ENCODE peak calls at places on chromosomes 1 and 21, in four cellular contexts. One of them, this sample, is unnamed. For H3K36me3, the result is how much of the 10 kb centered on the place peaks cover.

GRCh38 chr1:50213505-50213904 is 104.8 kb downstream of the ELAVL4 start:
- DNase-seq in brain microvascular endothelial cell: no peak
- DNase-seq in tibial nerve: no peak
- DNase-seq in fibroblast of lung: no peak
- DNase-seq in this sample: no peak

GRCh38 chr1:91864017-91864700 is 21.8 kb downstream of the TGFBR3 start:
- DNase-seq in brain microvascular endothelial cell: peak
- DNase-seq in tibial nerve: no peak
- DNase-seq in fibroblast of lung: peak
- DNase-seq in this sample: no peak

GRCh38 chr1:103275725-103276124 is 167.4 kb upstream of the COL11A1 start:
- DNase-seq in fibroblast of lung: peak
- DNase-seq in tibial nerve: no peak
- DNase-seq in brain microvascular endothelial cell: no peak
- DNase-seq in this sample: no peak

GRCh38 chr1:55067022-55067781 is 27.9 kb downstream of the PCSK9 start:
- DNase-seq in brain microvascular endothelial cell: no peak
- DNase-seq in tibial nerve: no peak
- DNase-seq in fibroblast of lung: no peak
- DNase-seq in this sample: no peak

GRCh38 chr1:244794071-244794470 is 41.4 kb upstream of the COX20 start:
- DNase-seq in fibroblast of lung: no peak
- DNase-seq in tibial nerve: no peak
- DNase-seq in brain microvascular endothelial cell: no peak
- DNase-seq in this sample: no peak

GRCh38 chr1:202835548-202836072 is 24.9 kb downstream of the PCAT6 start:
- DNase-seq in fibroblast of lung: no peak
- DNase-seq in brain microvascular endothelial cell: no peak
- DNase-seq in tibial nerve: no peak
- DNase-seq in this sample: no peak

GRCh38 chr1:113538225-113538624 is 147.9 kb downstream of the MAGI3 start:
- DNase-seq in tibial nerve: no peak
- DNase-seq in fibroblast of lung: no peak
- DNase-seq in brain microvascular endothelial cell: no peak
- DNase-seq in this sample: no peak

GRCh38 chr1:41870076-41870562 is 48.6 kb downstream of the HIVEP3 start:
- DNase-seq in tibial nerve: no peak
- DNase-seq in fibroblast of lung: peak
- DNase-seq in brain microvascular endothelial cell: peak
- DNase-seq in this sample: peak

GRCh38 chr21:18350216-18350615 is 53.4 kb downstream of the TMPRSS15 start:
- DNase-seq in brain microvascular endothelial cell: peak
- DNase-seq in fibroblast of lung: peak
- DNase-seq in tibial nerve: no peak
- DNase-seq in this sample: no peak

GRCh38 chr1:243313635-243314536 is 58.0 kb downstream of the SDCCAG8 start:
- DNase-seq in fibroblast of lung: no peak
- DNase-seq in brain microvascular endothelial cell: no peak
- DNase-seq in tibial nerve: no peak
- DNase-seq in this sample: no peak

GRCh38 chr1:177256153-177256814 is 85.5 kb downstream of the BRINP2 start:
- DNase-seq in fibroblast of lung: peak
- DNase-seq in brain microvascular endothelial cell: peak
- DNase-seq in tibial nerve: peak
- DNase-seq in this sample: peak

GRCh38 chr1:17617787-17618557 is 78.5 kb downstream of the ARHGEF10L start:
- DNase-seq in tibial nerve: peak
- DNase-seq in fibroblast of lung: peak
- DNase-seq in brain microvascular endothelial cell: peak
- DNase-seq in this sample: no peak

GRCh38 chr1:236149696-236150228 is 7.4 kb downstream of the GPR137B start:
- DNase-seq in fibroblast of lung: no peak
- DNase-seq in brain microvascular endothelial cell: no peak
- DNase-seq in tibial nerve: no peak
- DNase-seq in this sample: no peak

GRCh38 chr1:59505596-59506028 is 208.7 kb downstream of the FGGY start:
- DNase-seq in fibroblast of lung: no peak
- DNase-seq in tibial nerve: no peak
- DNase-seq in brain microvascular endothelial cell: no peak
- DNase-seq in this sample: no peak

GRCh38 chr1:42941640-42942330 is 16.9 kb downstream of the SLC2A1 start:
- DNase-seq in fibroblast of lung: peak
- DNase-seq in brain microvascular endothelial cell: peak
- DNase-seq in tibial nerve: no peak
- DNase-seq in this sample: peak

GRCh38 chr1:44653107-44653964 is 20.9 kb downstream of the TMEM53 start:
- DNase-seq in fibroblast of lung: no peak
- DNase-seq in brain microvascular endothelial cell: no peak
- DNase-seq in tibial nerve: no peak
- DNase-seq in this sample: no peak

GRCh38 chr21:33383056-33383888 is 19.9 kb upstream of the IFNGR2 start:
- DNase-seq in tibial nerve: peak
- DNase-seq in brain microvascular endothelial cell: peak
- DNase-seq in fibroblast of lung: peak
- DNase-seq in this sample: peak

GRCh38 chr1:217586586-217586985 is 44.3 kb downstream of the GPATCH2 start:
- DNase-seq in tibial nerve: no peak
- DNase-seq in fibroblast of lung: peak
- DNase-seq in brain microvascular endothelial cell: no peak
- DNase-seq in this sample: no peak

GRCh38 chr1:218882454-218882853 is 291.2 kb upstream of the LYPLAL1 start:
- DNase-seq in brain microvascular endothelial cell: no peak
- DNase-seq in fibroblast of lung: no peak
- DNase-seq in tibial nerve: no peak
- DNase-seq in this sample: no peak

GRCh38 chr1:22216210-22216883 is 73.5 kb upstream of the WNT4 start:
- DNase-seq in fibroblast of lung: no peak
- DNase-seq in brain microvascular endothelial cell: no peak
- DNase-seq in tibial nerve: no peak
- DNase-seq in this sample: no peak

DNA sequence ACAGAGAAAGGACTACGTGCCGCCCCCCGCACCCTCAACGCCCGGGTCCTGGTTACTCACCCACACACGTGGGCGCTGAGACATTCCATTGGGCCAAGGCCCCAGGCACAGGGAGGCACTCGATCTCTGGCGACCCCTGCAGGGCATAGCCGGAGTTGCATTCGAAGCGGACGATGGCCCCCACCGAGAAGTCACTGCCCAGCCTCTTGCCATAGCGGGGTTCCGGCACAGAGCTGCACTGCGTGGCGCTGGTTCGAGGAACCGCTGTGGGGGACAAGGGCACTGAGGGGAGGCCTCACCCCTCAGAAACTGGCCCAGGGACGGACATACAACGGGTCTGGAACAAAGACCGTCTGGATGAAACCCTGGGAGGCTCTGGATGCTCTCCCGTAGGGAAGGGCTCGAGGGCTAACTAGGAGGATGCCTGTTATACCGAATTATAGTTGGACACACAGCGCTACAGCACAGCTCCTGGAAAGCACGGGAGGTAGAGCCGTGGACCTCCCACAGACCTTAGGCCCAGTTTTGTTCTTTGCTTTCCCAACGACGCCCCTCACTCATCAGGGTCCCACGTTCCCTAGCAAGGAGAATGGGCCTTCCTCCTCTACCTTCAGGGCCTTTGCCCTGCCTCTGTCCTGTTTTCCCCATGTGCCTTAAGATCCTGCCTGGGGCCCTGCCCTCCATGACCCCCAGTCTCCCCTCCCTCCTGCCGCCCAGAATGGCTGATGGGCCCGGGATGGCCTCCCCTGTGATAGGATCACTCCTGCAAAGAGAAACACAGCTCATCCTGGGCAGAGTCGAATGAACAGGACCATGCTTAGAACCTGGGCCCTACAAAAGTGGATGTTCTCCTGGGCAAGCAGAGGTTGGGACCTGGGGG is 152.8 kb downstream of the ZSCAN20 start:
- DNase-seq in brain microvascular endothelial cell: no peak
- DNase-seq in tibial nerve: no peak
- DNase-seq in fibroblast of lung: no peak
- DNase-seq in this sample: no peak
- H3K4me3 ChIP-seq in brain microvascular endothelial cell: no peak
- H3K4me3 ChIP-seq in tibial nerve: no peak
- H3K4me3 ChIP-seq in fibroblast of lung: no peak
- H3K4me3 ChIP-seq in this sample: no peak

GRCh38 chr21:45516671-45517151 is 25.5 kb downstream of the SLC19A1 start:
- DNase-seq in tibial nerve: no peak
- DNase-seq in fibroblast of lung: no peak
- DNase-seq in brain microvascular endothelial cell: no peak
- DNase-seq in this sample: no peak
- H3K36me3 ChIP-seq in tibial nerve: under half
- H3K36me3 ChIP-seq in fibroblast of lung: under half
- H3K36me3 ChIP-seq in brain microvascular endothelial cell: under half
- H3K36me3 ChIP-seq in this sample: under half

GRCh38 chr1:153849487-153850185 is 73.1 kb downstream of the GATAD2B start:
- DNase-seq in fibroblast of lung: no peak
- DNase-seq in brain microvascular endothelial cell: no peak
- DNase-seq in tibial nerve: no peak
- DNase-seq in this sample: no peak
- H3K4me3 ChIP-seq in fibroblast of lung: no peak
- H3K4me3 ChIP-seq in brain microvascular endothelial cell: no peak
- H3K4me3 ChIP-seq in tibial nerve: no peak
- H3K4me3 ChIP-seq in this sample: no peak

DNA sequence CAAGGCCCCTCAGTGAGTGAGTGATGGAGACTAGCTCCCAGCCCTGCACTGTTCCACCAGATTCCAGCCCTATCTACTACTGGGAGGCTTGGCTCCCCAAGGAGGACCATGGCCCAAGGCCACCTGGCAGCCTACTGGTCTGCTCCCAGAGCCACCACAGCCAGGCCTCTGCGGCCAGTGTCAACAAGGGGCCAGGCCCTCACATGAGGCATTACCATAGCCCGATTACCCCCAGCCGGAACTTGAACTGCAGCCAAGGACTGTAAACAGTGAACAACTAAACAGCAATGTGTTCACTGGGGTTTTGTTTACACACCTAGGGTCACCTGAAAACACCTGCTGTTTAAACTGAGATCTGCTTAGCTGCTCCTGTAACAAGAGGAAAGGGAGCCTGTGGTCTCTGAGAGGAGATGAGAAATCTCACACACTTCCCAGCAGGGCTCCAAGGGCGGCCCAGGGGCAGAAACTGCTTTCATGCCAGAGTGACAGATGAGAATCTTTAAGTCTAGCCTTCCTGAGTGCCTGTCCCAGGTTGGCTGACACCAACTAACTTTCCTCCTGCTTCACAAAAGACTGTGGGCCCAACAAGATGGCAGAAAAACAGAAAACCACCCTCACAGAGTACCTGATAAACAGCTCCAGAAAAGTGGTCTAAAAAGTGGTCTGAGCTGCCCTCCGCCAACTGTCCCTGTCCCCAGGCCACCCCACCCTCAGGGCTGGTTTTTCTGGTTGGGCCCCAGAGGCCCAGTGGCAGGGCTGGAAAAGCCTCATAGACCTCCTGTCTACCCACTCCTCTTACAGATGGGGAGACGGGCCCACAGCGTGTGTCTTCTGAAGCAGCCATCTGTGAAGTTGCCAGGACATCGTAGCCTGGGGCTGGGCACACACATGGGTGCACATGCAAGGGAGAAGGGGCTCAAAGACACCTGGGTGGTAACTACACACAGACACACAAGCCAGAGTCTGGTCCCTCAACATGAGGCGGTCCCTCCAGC is 28.8 kb downstream of the MEF2D start:
- DNase-seq in tibial nerve: peak
- DNase-seq in brain microvascular endothelial cell: no peak
- DNase-seq in fibroblast of lung: no peak
- DNase-seq in this sample: no peak
- H3K36me3 ChIP-seq in tibial nerve: under half
- H3K36me3 ChIP-seq in brain microvascular endothelial cell: half or more
- H3K36me3 ChIP-seq in fibroblast of lung: under half
- H3K36me3 ChIP-seq in this sample: under half

GRCh38 chr1:84145051-84145450 is 980 bp downstream of the PRKACB start:
- DNase-seq in tibial nerve: no peak
- DNase-seq in fibroblast of lung: no peak
- DNase-seq in brain microvascular endothelial cell: no peak
- DNase-seq in this sample: no peak
- H3K4me3 ChIP-seq in tibial nerve: no peak
- H3K4me3 ChIP-seq in fibroblast of lung: no peak
- H3K4me3 ChIP-seq in brain microvascular endothelial cell: no peak
- H3K4me3 ChIP-seq in this sample: no peak

This sample was measured in kidney epithelial cell.